ENCODE peak calls at places on chromosomes 13 and 19, in eight cellular contexts. J, E, U, W, I, F, K and Q are unnamed samples. For H3K4me1, the result is how much of the 10 kb centered on the place peaks cover.

GRCh38 chr19:29118384-29118783 is 94.6 kb downstream of the UQCRFS1 start:
- DNase-seq in K (no peak), E (no peak), J (no peak), W (no peak), F (no peak), U (peak), I (no peak), Q (no peak)

GRCh38 chr13:104645786-104646185 is 1579.6 kb upstream of the SLC10A2 start:
- DNase-seq in F (no peak), K (no peak), W (no peak), E (no peak), U (no peak), I (no peak), J (no peak), Q (no peak)

GRCh38 chr13:32126756-32127155 is 95.2 kb downstream of the FRY start:
- DNase-seq in K (no peak), J (no peak), W (no peak), U (no peak), E (no peak), I (no peak), F (no peak), Q (no peak)

GRCh38 chr19:20167020-20167644 is at the start of gene ZNF486:
- DNase-seq in I (peak), E (peak), U (peak), K (peak), F (peak), J (peak), W (no peak), Q (peak)

GRCh38 chr19:7792286-7792685 is 29.2 kb downstream of the CLEC4M start:
- DNase-seq in U (no peak), K (no peak), F (no peak), E (no peak), J (no peak), W (no peak), I (no peak), Q (no peak)

GRCh38 chr19:7904074-7905020 is 670 bp downstream of the MAP2K7 start:
- DNase-seq in K (no peak), J (peak), I (peak), W (no peak), F (peak), U (no peak), E (peak), Q (peak)

GRCh38 chr19:38252385-38252784 is 3.8 kb downstream of the PPP1R14A start:
- DNase-seq in J (no peak), E (no peak), W (no peak), U (no peak), I (no peak), K (no peak), F (no peak), Q (no peak)

GRCh38 chr13:32010137-32010536 is 21.4 kb upstream of the FRY start:
- DNase-seq in F (no peak), I (no peak), W (no peak), U (no peak), J (no peak), E (no peak), K (no peak), Q (no peak)

GRCh38 chr19:8221161-8221560 is 12.0 kb downstream of the CERS4 start:
- DNase-seq in U (no peak), W (no peak), J (peak), F (no peak), I (peak), E (no peak), K (no peak), Q (no peak)

GRCh38 chr13:108249150-108249549 is 20.4 kb upstream of the TNFSF13B start:
- DNase-seq in F (no peak), K (no peak), E (no peak), I (no peak), U (no peak), J (no peak), W (no peak), Q (no peak)

GRCh38 chr19:58001895-58002369 is 688 bp downstream of the ZNF606 start:
- DNase-seq in J (no peak), I (no peak), K (no peak), F (no peak), U (no peak), E (no peak), W (no peak), Q (no peak)

GRCh38 chr19:18800636-18801035 is 9.5 kb upstream of the COMP start:
- DNase-seq in E (no peak), U (no peak), W (no peak), J (no peak), K (no peak), F (no peak), I (no peak), Q (no peak)

GRCh38 chr13:40060318-40061007 is 405.0 kb downstream of the COG6 start:
- DNase-seq in K (no peak), F (peak), W (no peak), J (peak), E (peak), I (no peak), U (peak), Q (no peak)

DNA sequence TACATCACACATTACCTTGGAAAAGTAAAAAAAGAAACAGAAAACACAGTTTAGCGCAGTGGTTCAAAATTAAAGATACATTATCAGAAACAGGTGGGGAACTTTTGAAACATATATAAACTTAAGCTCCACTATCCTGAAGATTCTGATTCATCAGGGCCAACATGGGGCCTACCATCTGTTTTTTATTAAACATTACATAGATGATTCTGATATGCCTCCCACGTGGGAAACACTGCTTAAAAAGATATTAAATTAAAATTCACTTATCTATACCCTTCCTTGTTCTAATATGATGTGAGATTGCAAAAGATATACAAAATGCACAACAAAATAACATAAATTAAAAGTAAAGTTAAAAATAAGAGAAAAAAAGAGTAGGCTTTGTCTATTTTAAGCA is 125.0 kb downstream of the VWA8 start:
- DNase-seq in J (no peak), K (no peak), W (no peak), I (no peak), E (no peak), F (no peak), U (no peak), Q (no peak)
- TF ChIP-seq CTCF in J (no peak), K (no peak), W (no peak), I (no peak), E (no peak), F (no peak), U (no peak), Q (no peak)

GRCh38 chr19:46977548-46977947 is 42.1 kb upstream of the NPAS1 start:
- DNase-seq in W (no peak), I (no peak), K (no peak), E (no peak), F (no peak), U (no peak), J (no peak), Q (peak)
- H3K4me1 ChIP-seq in W (under half), I (under half), K (under half), E (under half), F (under half), U (under half), J (under half), Q (half or more)

DNA sequence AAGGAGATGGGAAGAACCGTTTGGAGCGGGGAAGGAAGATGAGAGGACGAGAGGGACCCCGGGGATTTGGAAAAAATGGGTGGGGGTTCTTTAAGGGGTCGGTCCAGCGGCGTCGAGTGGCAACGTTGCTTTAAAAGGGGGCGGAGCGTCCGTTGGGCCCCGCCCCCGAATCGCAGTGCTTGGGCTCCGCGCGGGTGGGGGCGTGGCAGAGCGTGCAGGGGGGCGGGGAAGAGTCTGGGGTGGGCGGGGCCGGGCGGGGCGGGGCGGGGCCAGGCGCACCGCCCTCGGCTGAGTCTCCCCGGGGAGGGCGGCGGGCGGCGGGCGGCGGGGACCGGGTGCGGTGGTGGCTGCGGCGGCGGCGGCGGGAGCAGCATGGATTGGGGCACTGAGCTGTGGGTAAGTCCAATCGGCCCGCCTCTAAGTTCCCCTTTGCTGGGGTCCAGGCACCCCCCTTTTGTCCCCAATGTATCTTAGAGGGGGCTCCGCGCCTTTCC is at the start of gene TRIP10:
- DNase-seq in U (peak), J (peak), F (peak), E (peak), K (peak), W (no peak), I (peak), Q (peak)
- TF ChIP-seq POLR2A in U (peak), J (no peak), F (peak), E (peak), K (no peak), W (no peak), I (peak), Q (no peak)

GRCh38 chr19:41264581-41265375 is 606 bp downstream of the HNRNPUL1 start:
- DNase-seq in J (peak), U (peak), I (peak), K (no peak), W (no peak), E (peak), F (peak), Q (no peak)

GRCh38 chr19:41265376-41266153 is 1.4 kb downstream of the HNRNPUL1 start:
- DNase-seq in F (no peak), I (no peak), J (peak), W (no peak), U (no peak), E (no peak), K (no peak), Q (no peak)

GRCh38 chr19:41261474-41262190 is 2.5 kb upstream of the HNRNPUL1 start:
- DNase-seq in E (no peak), K (no peak), W (no peak), J (no peak), U (peak), F (no peak), I (no peak), Q (no peak)

GRCh38 chr19:41263042-41263849 is 926 bp upstream of the HNRNPUL1 start:
- DNase-seq in K (no peak), E (peak), W (no peak), F (peak), U (peak), J (peak), I (peak), Q (peak)

DNA sequence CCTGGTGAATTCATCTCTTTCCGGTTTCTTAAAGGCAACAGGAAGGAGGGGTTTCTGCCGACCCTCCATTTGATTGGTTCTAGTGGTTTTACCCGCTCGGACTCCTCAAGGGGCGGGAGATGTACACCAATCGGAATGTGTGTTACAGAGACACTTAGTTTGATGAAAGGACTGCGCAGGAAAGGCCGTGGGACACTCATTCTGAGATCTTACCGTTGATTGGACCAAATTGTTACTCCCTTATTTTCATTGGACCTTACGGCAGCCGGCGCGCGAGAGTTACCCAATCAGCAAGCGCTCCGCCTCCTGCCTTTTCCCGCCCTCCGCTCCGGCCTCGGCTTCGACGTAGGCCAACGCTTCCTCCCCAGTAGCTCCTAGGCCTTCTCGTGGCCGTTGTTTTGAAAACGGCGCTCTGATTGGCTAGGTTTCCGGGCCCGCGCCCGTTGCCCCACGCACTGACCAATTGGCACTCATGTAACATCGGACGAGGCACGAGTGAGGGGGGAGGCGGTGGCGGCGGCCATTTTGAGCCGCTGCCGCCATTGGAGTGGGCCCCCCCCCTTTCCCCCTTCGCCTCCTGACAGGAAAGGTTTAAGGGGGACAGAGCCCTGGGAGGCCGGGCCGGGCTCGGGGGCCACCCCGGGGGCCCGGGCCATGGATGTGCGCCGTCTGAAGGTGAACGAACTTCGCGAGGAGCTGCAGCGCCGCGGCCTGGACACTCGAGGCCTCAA is at the start of gene HNRNPUL1:
- DNase-seq in E (peak), U (peak), W (peak), I (peak), F (peak), J (peak), K (peak), Q (peak)
- TF ChIP-seq CTCF in E (peak), U (peak), W (no peak), I (peak), F (peak), J (no peak), K (peak), Q (no peak)

DNA sequence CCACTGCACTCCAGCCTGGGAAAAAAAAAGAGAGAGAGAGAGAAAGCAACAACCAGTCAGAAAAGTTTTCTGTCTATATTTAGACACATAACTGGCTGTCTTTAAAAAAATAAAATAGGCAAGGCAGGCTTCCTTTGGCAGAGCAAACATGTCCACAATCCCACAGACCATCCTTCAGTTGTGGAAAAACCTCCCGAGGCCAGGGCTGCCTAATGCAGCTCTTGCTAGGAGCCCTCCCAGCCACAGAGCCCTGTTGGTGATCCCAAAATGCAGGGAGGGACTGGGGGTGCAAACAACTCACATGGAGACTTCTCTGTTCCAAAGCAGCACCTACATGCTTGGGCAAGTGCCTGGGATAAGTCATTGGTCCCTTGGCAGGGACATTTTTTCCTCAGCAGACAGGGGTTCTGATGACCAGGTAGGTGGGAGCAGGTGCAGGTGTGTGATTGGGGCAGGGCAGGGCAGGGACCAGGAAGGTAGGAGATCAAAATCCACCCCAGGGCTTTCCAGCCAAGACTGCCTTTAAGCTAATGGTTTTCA is 178.6 kb downstream of the USP12 start:
- DNase-seq in W (no peak), U (no peak), E (no peak), F (no peak), K (no peak), J (no peak), I (no peak), Q (no peak)
- H3K4me1 ChIP-seq in W (under half), U (under half), E (under half), F (under half), K (under half), J (under half), I (under half), Q (under half)

GRCh38 chr19:2035590-2035991 is 15.5 kb downstream of the MKNK2 start:
- DNase-seq in F (no peak), E (no peak), U (no peak), K (no peak), J (no peak), W (no peak), I (no peak), Q (peak)

GRCh38 chr19:2033825-2034159 is 17.3 kb downstream of the MKNK2 start:
- DNase-seq in K (no peak), W (no peak), F (no peak), J (no peak), U (no peak), I (no peak), E (no peak), Q (peak)

GRCh38 chr19:2034729-2035589 is 16.1 kb downstream of the MKNK2 start:
- DNase-seq in K (no peak), F (peak), U (no peak), W (peak), J (peak), I (no peak), E (no peak), Q (peak)

GRCh38 chr19:2033115-2033824 is 17.8 kb upstream of the BTBD2 start:
- DNase-seq in J (no peak), E (no peak), U (no peak), W (no peak), K (no peak), I (no peak), F (no peak), Q (peak)

DNA sequence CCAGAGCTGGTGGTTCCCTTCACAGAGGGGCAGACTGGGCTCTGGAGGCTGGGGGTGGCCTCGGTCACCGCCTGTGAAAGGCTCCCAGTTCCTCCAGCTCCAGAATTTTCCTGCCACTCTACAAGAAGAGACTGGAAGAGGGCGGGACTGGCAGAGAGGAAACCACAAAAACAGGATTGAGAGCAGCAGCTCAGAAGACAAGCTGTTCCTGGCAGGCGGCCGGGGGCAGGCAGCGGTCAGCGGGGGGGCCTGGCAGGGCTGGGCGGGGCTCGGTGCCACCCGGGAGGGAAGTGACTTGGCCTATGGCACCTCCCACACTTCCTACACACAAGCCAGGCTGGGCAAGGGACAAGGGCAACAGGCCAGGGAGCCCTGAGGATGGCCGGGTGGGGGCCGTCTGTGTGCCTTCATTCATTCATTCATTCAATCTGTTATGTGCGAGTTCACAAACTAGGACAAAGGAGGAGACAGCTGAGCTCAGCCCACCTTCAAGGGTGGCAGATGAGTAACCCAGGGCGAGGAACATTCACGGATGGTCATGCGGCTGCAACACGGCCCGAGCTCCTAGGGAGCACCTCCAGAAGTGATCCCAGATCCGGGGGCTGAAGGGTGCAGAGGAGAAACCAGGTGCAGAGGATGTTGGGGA is 16.9 kb upstream of the BTBD2 start:
- DNase-seq in U (peak), E (peak), F (peak), J (peak), K (peak), W (peak), I (peak), Q (peak)
- TF ChIP-seq POLR2A in U (peak), E (peak), F (no peak), J (no peak), K (no peak), W (no peak), I (peak), Q (no peak)

GRCh38 chr13:102651892-102652291 is 43.0 kb downstream of the METTL21C start:
- DNase-seq in K (no peak), J (no peak), F (no peak), U (no peak), W (no peak), I (no peak), E (peak), Q (no peak)

GRCh38 chr13:102648046-102648445 is 46.8 kb downstream of the METTL21C start:
- DNase-seq in F (no peak), W (no peak), K (no peak), J (no peak), U (no peak), I (no peak), E (no peak), Q (no peak)

GRCh38 chr13:102654786-102655185 is 40.1 kb downstream of the METTL21C start:
- DNase-seq in W (no peak), J (no peak), U (no peak), F (no peak), I (no peak), E (no peak), K (no peak), Q (no peak)

GRCh38 chr13:102651392-102651791 is 43.5 kb downstream of the METTL21C start:
- DNase-seq in K (no peak), F (no peak), I (no peak), U (no peak), E (no peak), J (no peak), W (no peak), Q (no peak)

DNA sequence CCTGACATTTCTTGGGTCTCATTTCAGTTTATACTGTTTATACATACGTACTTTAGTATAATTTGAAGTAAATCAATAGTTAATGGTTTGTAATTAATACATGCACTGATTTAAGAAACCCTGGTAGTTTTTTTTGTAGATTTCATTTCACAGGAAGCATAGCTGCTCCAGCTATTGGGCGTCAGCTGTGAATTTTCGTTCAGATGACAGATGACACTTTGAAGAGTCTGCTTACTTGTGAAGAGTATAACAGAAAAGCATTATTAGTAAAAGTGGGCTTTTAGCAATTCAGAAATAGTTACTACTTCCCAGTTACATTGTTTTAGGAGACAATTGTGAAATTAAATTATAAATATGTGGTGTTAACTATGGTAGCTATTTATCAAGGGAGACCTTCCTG is 44.4 kb downstream of the METTL21C start:
- DNase-seq in I (no peak), E (no peak), U (no peak), J (no peak), F (no peak), W (no peak), K (no peak), Q (no peak)
- TF ChIP-seq CTCF in I (no peak), E (no peak), U (no peak), J (no peak), F (no peak), W (no peak), K (no peak), Q (no peak)